ENCODE peak calls at places on chromosomes 6 and 20, in nine cellular contexts. V is mucosa of descending colon, X is progenitor cell of endocrine pancreas, N is GM18507, Z is NCI-H1105 treated with DMSO at 0.1 percent for 48 hours, W is M059J, B is Right ventricle myocardium inferior, G is T-cell, O is D341Med. J is an unnamed sample.

GRCh38 chr6:9295641-9296040 is 860.3 kb upstream of the SLC35B3 start:
- DNase-seq in Z (no peak), N (no peak), X (no peak), W (peak; percentile 38), B (no peak), G (no peak), V (no peak), O (no peak), J (no peak)

GRCh38 chr20:43846516-43846905 is 68.1 kb upstream of the TOX2 start:
- DNase-seq in N (no peak), W (no peak), B (no peak), X (no peak), V (no peak), G (no peak), Z (no peak), O (no peak), J (no peak)

GRCh38 chr6:756224-756623 is 63.3 kb upstream of the EXOC2 start:
- DNase-seq in G (no peak), B (no peak), V (no peak), N (no peak), O (no peak), W (no peak), Z (no peak), X (no peak), J (no peak)

GRCh38 chr6:154532426-154532825 is 21.9 kb upstream of the CNKSR3 start:
- DNase-seq in X (no peak), N (no peak), G (no peak), W (no peak), O (no peak), V (no peak), Z (no peak), B (no peak), J (no peak)

GRCh38 chr6:36752187-36752885 is 54.7 kb downstream of the RAB44 start:
- DNase-seq in X (no peak), W (peak; percentile 56), B (no peak), N (no peak), V (peak; percentile 83), O (no peak), Z (peak; percentile 81), G (no peak), J (no peak)

GRCh38 chr6:144953552-144954240 is 668.6 kb downstream of the UTRN start:
- DNase-seq in N (no peak), W (peak; percentile 99), G (no peak), X (no peak), O (no peak), B (no peak), Z (no peak), V (no peak), J (no peak)

GRCh38 chr6:16059496-16059895 is 69.4 kb upstream of the MYLIP start:
- DNase-seq in G (no peak), Z (peak; percentile 86), W (no peak), V (no peak), B (no peak), X (no peak), N (no peak), O (no peak), J (no peak)

GRCh38 chr20:61263084-61263695 is 11.1 kb downstream of the CDH4 start:
- DNase-seq in V (peak; percentile 33), O (peak; percentile 59), Z (no peak), G (no peak), B (no peak), X (peak; percentile 57), W (peak; percentile 14), N (no peak), J (no peak)

GRCh38 chr6:130364224-130364780 is 1.5 kb upstream of the TMEM200A start:
- DNase-seq in N (no peak), X (no peak), V (no peak), O (no peak), Z (no peak), B (no peak), G (no peak), W (peak; percentile 56), J (no peak)

GRCh38 chr6:166989427-166990034 is 9.7 kb upstream of the CEP43 start:
- DNase-seq in W (peak; percentile 27), V (no peak), Z (peak; percentile 46), B (no peak), X (no peak), O (peak; percentile 46), G (peak; percentile 28), N (no peak), J (no peak)

GRCh38 chr6:19465760-19466159 is 371.4 kb upstream of the ID4 start:
- DNase-seq in B (no peak), W (peak; percentile 90), N (no peak), Z (peak; percentile 94), V (no peak), G (no peak), X (no peak), O (no peak), J (no peak)

GRCh38 chr20:61449057-61449456 is 197.0 kb downstream of the CDH4 start:
- DNase-seq in Z (peak; percentile 19), G (no peak), O (no peak), X (no peak), B (no peak), W (no peak), V (no peak), N (no peak), J (no peak)

GRCh38 chr6:20924911-20925543 is 390.8 kb downstream of the CDKAL1 start:
- DNase-seq in O (no peak), Z (no peak), W (peak; percentile 69), X (no peak), V (no peak), B (no peak), N (no peak), G (no peak), J (no peak)

GRCh38 chr6:48626421-48626820 is 515.4 kb upstream of the PTCHD4 start:
- DNase-seq in B (no peak), W (peak; percentile 20), G (no peak), V (no peak), O (no peak), Z (no peak), N (no peak), X (no peak), J (no peak)

GRCh38 chr20:52459150-52459549 is 267.6 kb upstream of the ZFP64 start:
- DNase-seq in X (no peak), O (no peak), N (no peak), B (no peak), W (no peak), G (no peak), V (no peak), Z (no peak), J (no peak)

GRCh38 chr6:141726158-141726557 is 406.6 kb upstream of the GJE1 start:
- DNase-seq in N (no peak), B (no peak), O (peak; percentile 37), X (no peak), V (no peak), G (no peak), W (no peak), Z (no peak), J (no peak)

GRCh38 chr20:52684176-52684575 is 288.0 kb upstream of the TSHZ2 start:
- DNase-seq in O (no peak), G (no peak), W (no peak), V (no peak), X (no peak), N (no peak), Z (no peak), B (no peak), J (no peak)

GRCh38 chr6:156718647-156719394 is 58.4 kb upstream of the ARID1B start:
- DNase-seq in G (no peak), O (no peak), B (no peak), W (peak; percentile 69), X (no peak), Z (no peak), N (no peak), V (peak; percentile 40), J (no peak)

GRCh38 chr20:3092611-3093379 is 8.3 kb upstream of the AVP start:
- DNase-seq in Z (no peak), G (peak; percentile 25), V (no peak), B (no peak), W (no peak), N (no peak), O (peak; percentile 38), X (no peak), J (no peak)

GRCh38 chr6:170051229-170052172 is 239.4 kb downstream of the DLL1 start:
- DNase-seq in O (no peak), X (no peak), Z (no peak), V (no peak), G (no peak), B (peak; percentile 46), W (no peak), N (no peak), J (no peak)

GRCh38 chr20:64164123-64164836 is at the start of gene MYT1:
- DNase-seq in W (no peak), G (no peak), Z (peak; percentile 97), N (no peak), X (no peak), V (no peak), O (peak; percentile 83), B (peak; percentile 45), J (no peak)

GRCh38 chr6:48658910-48659309 is 547.9 kb upstream of the PTCHD4 start:
- DNase-seq in G (no peak), Z (no peak), X (no peak), W (no peak), O (no peak), B (no peak), N (no peak), V (no peak), J (no peak)

GRCh38 chr20:19275630-19276071 is 63.2 kb downstream of the SLC24A3 start:
- DNase-seq in Z (peak; percentile 97), X (no peak), B (no peak), N (no peak), V (peak; percentile 54), W (peak; percentile 69), G (no peak), O (no peak), J (no peak)

GRCh38 chr20:11200423-11200822 is 526.6 kb upstream of the JAG1 start:
- DNase-seq in X (no peak), O (no peak), N (no peak), Z (peak; percentile 83), V (no peak), B (no peak), G (no peak), W (no peak), J (no peak)

GRCh38 chr6:39416728-39417127 is 94.2 kb upstream of the KCNK16 start:
- DNase-seq in B (no peak), Z (no peak), V (no peak), O (no peak), G (no peak), N (no peak), X (no peak), W (peak; percentile 96), J (no peak)

GRCh38 chr20:17505664-17506517 is 25.3 kb downstream of the BFSP1 start:
- DNase-seq in V (no peak), X (no peak), O (no peak), B (no peak), Z (no peak), G (no peak), N (no peak), W (peak; percentile 26), J (no peak)

GRCh38 chr20:4449977-4450715 is 271.6 kb upstream of the PRND start:
- DNase-seq in W (peak; percentile 82), Z (no peak), N (no peak), G (no peak), X (no peak), O (no peak), V (no peak), B (no peak), J (no peak)

GRCh38 chr6:30712441-30712840 is 4.6 kb downstream of the MDC1 start:
- DNase-seq in W (no peak), X (no peak), B (no peak), V (no peak), Z (no peak), N (no peak), O (no peak), G (no peak), J (no peak)

GRCh38 chr20:32036716-32037355 is 15.2 kb upstream of the HCK start:
- DNase-seq in W (no peak), V (no peak), O (no peak), B (no peak), X (no peak), Z (no peak), N (no peak), G (no peak), J (no peak)

GRCh38 chr20:31844737-31845299 is 586 bp downstream of the FOXS1 start:
- DNase-seq in G (no peak), B (no peak), X (no peak), W (no peak), N (no peak), Z (no peak), V (no peak), O (no peak), J (no peak)